ENCODE peak calls at places on chromosomes 5 and 9, in nine cellular contexts. D is astrocyte of the spinal cord, S is neural crest cell, U is MCF 10A, R is upper lobe of right lung, M is fibroblast of the aortic adventitia, I is PC-3, X is brain microvascular endothelial cell, J is PC-9. G is an unnamed sample.
A peak's percentile ranks its signal among the peaks of the same experiment; 100 is the strongest.

GRCh38 chr9:117825609-117826347 is 121.6 kb downstream of the TLR4 start:
- DNase-seq in D (no peak), S (no peak), U (no peak), R (no peak), M (no peak), I (no peak), X (no peak), J (no peak), G (no peak)

GRCh38 chr5:40206030-40206429 is 473.7 kb upstream of the PTGER4 start:
- DNase-seq in D (no peak), S (no peak), U (no peak), R (no peak), M (no peak), I (no peak), X (no peak), J (no peak), G (no peak)

GRCh38 chr5:73391441-73391871 is 57.1 kb downstream of the FOXD1 start:
- DNase-seq in D (peak; percentile 39), S (no peak), U (peak; percentile 50), R (no peak), M (peak; percentile 83), I (no peak), X (no peak), J (no peak), G (no peak)

GRCh38 chr5:10018211-10018610 is 231.5 kb downstream of the ATPSCKMT start:
- DNase-seq in D (no peak), S (no peak), U (no peak), R (no peak), M (no peak), I (peak; percentile 61), X (no peak), J (peak; percentile 53), G (no peak)

GRCh38 chr9:37421914-37422288 is 595 bp upstream of the GRHPR start:
- DNase-seq in D (no peak), S (no peak), U (no peak), R (no peak), M (no peak), I (no peak), X (no peak), J (no peak), G (no peak)

GRCh38 chr5:119307170-119307569 is 48.6 kb upstream of the TNFAIP8 start:
- DNase-seq in D (no peak), S (no peak), U (no peak), R (no peak), M (no peak), I (no peak), X (no peak), J (no peak), G (no peak)

GRCh38 chr5:96253140-96253539 is 179.9 kb downstream of the PCSK1 start:
- DNase-seq in D (no peak), S (no peak), U (peak; percentile 14), R (no peak), M (no peak), I (no peak), X (no peak), J (no peak), G (no peak)

GRCh38 chr5:103573411-103573810 is 10.8 kb upstream of the NUDT12 start:
- DNase-seq in D (no peak), S (no peak), U (no peak), R (no peak), M (no peak), I (no peak), X (no peak), J (no peak), G (no peak)

GRCh38 chr9:123724211-123724831 is 205.6 kb downstream of the DENND1A start:
- DNase-seq in D (peak; percentile 50), S (no peak), U (peak; percentile 18), R (no peak), M (peak; percentile 55), I (no peak), X (peak; percentile 42), J (no peak), G (no peak)

GRCh38 chr5:135388860-135389435 is 10.1 kb downstream of the MACROH2A1 start:
- DNase-seq in D (no peak), S (no peak), U (no peak), R (no peak), M (no peak), I (no peak), X (no peak), J (no peak), G (no peak)

GRCh38 chr9:8809747-8810146 is 1010.2 kb upstream of the DMAC1 start:
- DNase-seq in D (no peak), S (no peak), U (no peak), R (no peak), M (no peak), I (no peak), X (no peak), J (no peak), G (no peak)

GRCh38 chr9:37370968-37371563 is 51.4 kb upstream of the GRHPR start:
- DNase-seq in D (no peak), S (no peak), U (no peak), R (no peak), M (no peak), I (no peak), X (no peak), J (no peak), G (no peak)

GRCh38 chr5:176906796-176907195 is 7.7 kb upstream of the HK3 start:
- DNase-seq in D (no peak), S (no peak), U (no peak), R (no peak), M (no peak), I (no peak), X (no peak), J (no peak), G (no peak)

GRCh38 chr5:63398346-63398745 is 563.9 kb downstream of the HTR1A start:
- DNase-seq in D (no peak), S (no peak), U (peak; percentile 27), R (no peak), M (no peak), I (peak; percentile 60), X (no peak), J (no peak), G (peak; percentile 13)

GRCh38 chr5:916441-917293 is 24.0 kb downstream of the TRIP13 start:
- DNase-seq in D (no peak), S (no peak), U (no peak), R (no peak), M (no peak), I (no peak), X (no peak), J (no peak), G (no peak)

GRCh38 chr5:123273984-123274383 is 149.2 kb downstream of the CEP120 start:
- DNase-seq in D (no peak), S (no peak), U (no peak), R (no peak), M (no peak), I (peak; percentile 10), X (no peak), J (no peak), G (no peak)
- TF ChIP-seq CTCF in D (peak; percentile 9), S (peak; percentile 57), U (peak; percentile 29), R (peak; percentile 29), M (peak; percentile 8), I (peak; percentile 45), X (no peak), J (no peak), G (peak; percentile 47)

DNA sequence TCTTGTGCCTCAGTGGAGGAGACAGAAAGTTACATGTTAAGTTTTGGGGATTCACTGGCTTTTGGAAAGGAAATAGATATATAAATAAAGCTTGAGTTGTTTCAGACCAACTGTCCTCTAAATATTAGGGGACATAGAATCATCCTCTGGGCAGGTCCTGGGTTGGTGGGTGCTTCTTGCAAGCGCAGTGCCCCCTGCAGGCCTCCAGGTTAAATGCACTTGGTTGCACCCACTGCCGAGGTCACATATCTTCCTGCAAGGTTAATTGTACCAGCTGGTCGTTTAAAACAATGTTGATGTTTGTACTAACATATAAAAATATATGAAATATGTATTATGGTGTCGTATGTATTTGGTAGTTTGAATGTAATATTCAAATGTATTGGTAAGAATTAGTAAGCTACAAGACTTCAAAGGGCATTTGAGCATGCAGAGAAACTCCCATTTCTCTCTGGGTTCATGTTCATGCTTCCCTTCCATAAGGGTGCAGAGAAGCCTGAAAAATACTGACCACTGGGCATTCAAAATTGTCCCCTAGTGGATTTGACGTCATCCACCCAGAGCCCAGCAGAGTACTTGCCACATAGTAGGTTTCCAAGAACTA is 87.0 kb downstream of the ZNF618 start:
- DNase-seq in D (peak; percentile 46), S (peak; percentile 28), U (peak; percentile 59), R (no peak), M (peak; percentile 56), I (peak; percentile 47), X (peak; percentile 52), J (no peak), G (no peak)
- TF ChIP-seq CTCF in D (peak; percentile 78), S (peak; percentile 68), U (peak; percentile 72), R (peak; percentile 75), M (peak; percentile 65), I (peak; percentile 71), X (peak; percentile 88), J (peak; percentile 48), G (peak; percentile 92)

DNA sequence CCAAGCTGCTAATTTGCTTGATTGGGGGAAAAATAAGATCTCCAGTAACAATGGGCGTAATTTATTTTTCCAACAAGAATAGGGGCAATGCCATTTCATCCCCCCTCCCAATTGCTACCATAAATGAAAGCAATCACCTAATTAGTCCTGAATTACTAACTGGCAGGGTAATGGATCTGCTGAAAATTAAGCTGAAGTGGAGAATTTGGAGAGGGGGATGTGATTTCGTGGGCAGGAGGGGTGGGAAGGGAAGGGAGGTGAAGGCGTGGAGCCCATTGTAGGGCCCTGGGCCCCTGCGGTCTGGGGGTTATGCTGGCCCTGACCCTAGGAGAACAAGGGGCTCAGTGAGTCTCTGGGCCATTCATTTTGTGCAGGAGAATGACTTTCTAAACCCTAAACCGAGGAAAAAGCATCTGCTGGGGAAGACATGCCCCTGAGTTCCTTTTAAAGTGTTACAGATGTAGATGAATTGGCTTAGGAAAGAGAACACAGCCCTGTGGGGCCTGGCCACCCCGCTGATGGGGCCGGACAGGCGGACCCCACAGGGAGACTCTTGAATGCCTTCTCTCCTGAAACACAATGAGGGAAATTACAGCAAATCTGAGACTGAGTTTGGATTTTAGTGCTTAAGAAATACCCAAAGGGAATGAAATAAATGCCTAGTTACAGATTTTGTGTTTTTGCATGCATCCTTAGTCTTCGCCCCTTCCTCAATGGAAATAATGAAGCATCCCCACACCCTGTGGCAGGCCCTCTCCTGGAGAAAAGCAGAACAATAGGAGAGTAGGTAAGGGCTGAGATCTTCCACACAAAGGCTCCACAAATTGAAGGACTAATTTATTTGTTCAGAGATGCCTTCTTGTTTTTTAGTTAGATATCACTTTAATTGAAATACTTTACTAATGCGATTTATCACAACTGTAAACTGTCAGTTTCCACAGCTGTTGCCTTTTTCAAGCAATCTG is 143.2 kb downstream of the PSAT1 start:
- DNase-seq in D (peak; percentile 6), S (no peak), U (no peak), R (no peak), M (no peak), I (no peak), X (no peak), J (no peak), G (no peak)
- TF ChIP-seq CTCF in D (no peak), S (no peak), U (no peak), R (no peak), M (no peak), I (peak; percentile 22), X (peak; percentile 31), J (no peak), G (no peak)

DNA sequence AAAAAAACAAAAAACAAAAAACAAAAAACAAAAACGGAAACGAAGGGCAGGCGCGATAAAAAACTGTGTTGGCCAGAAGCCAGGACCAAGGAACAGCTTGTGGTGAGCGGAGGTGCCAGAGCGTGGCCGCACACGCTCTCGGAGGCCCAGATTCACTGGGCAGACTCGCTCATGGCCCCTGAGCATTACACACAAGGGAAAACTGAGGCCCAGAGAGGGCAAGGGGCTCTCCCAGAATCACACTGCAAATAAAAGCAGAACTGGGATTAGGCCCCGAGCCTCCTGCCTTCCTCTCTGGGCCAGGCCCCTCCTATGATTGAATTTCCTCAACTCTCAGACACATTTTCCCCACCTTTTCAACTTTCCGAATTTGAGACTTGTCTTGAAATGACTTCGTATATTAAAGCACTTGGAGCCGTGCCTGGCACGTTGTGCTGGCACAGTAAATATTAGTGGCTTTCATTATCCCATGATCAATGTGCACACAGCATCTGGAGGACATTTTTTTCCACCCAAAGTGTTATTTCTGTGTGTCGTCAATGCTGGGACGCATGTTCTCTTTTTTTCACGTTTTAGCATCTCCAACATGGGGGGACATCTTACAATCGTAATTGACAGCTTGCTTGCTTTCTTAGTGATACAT is 7.4 kb downstream of the FIBCD1 start:
- DNase-seq in D (no peak), S (no peak), U (no peak), R (no peak), M (no peak), I (no peak), X (no peak), J (no peak), G (no peak)
- TF ChIP-seq CTCF in D (no peak), S (no peak), U (no peak), R (no peak), M (no peak), I (no peak), X (no peak), J (no peak), G (no peak)